ENCODE peak calls at places on chromosome 4, in six cellular contexts. Z is HepG2, J is A549, I is K562, P is GM12878, H is H1. A is an unnamed sample.

GRCh38 chr4:47031011-47031678 is at the start of gene GABRB1:
- DNase-seq in Z (no peak), H (peak; percentile 23), J (peak; percentile 1), P (no peak), I (peak; percentile 12), A (no peak)

GRCh38 chr4:52010976-52011375 is 9.2 kb downstream of the LRRC66 start:
- DNase-seq in J (no peak), Z (no peak), P (no peak), I (no peak), H (no peak), A (no peak)

GRCh38 chr4:73692284-73692683 is 48.1 kb upstream of the CXCL8 start:
- DNase-seq in J (no peak), Z (no peak), H (no peak), I (no peak), P (no peak), A (no peak)

GRCh38 chr4:108492816-108493595 is 127.4 kb upstream of the RPL34 start:
- DNase-seq in H (peak; percentile 21), J (peak; percentile 2), P (no peak), I (no peak), Z (peak; percentile 16), A (peak; percentile 21)

GRCh38 chr4:73609688-73610087 is 10.5 kb downstream of the RASSF6 start:
- DNase-seq in P (no peak), H (no peak), I (no peak), Z (peak; percentile 65), J (peak; percentile 26), A (no peak)

GRCh38 chr4:103424853-103425252 is 226.7 kb upstream of the CENPE start:
- DNase-seq in H (no peak), P (no peak), Z (peak; percentile 71), J (peak; percentile 60), I (no peak), A (no peak)

GRCh38 chr4:118585015-118585414 is 100.2 kb upstream of the METTL14 start:
- DNase-seq in H (no peak), Z (no peak), P (no peak), J (no peak), I (no peak), A (no peak)

GRCh38 chr4:166816901-166817300 is 417.4 kb downstream of the SPOCK3 start:
- DNase-seq in Z (no peak), I (no peak), J (peak; percentile 2), H (no peak), P (no peak), A (peak; percentile 26)

GRCh38 chr4:155705664-155706063 is 39.0 kb downstream of the GUCY1A1 start:
- DNase-seq in P (no peak), H (no peak), J (peak; percentile 26), I (no peak), Z (peak; percentile 4), A (no peak)

GRCh38 chr4:3202836-3203820 is 45.8 kb upstream of the MSANTD1 start:
- DNase-seq in P (no peak), H (no peak), Z (peak; percentile 56), J (no peak), I (no peak), A (no peak)

GRCh38 chr4:150849016-150849415 is 166.1 kb downstream of the LRBA start:
- DNase-seq in I (no peak), H (no peak), P (no peak), Z (no peak), J (no peak), A (no peak)

GRCh38 chr4:16139066-16139945 is 55.5 kb upstream of the PROM1 start:
- DNase-seq in I (no peak), H (no peak), Z (no peak), J (no peak), P (no peak), A (no peak)

GRCh38 chr4:15677507-15677988 is 4.1 kb upstream of the FAM200B start:
- DNase-seq in Z (peak; percentile 86), I (no peak), P (no peak), H (no peak), J (peak; percentile 89), A (peak; percentile 82)

GRCh38 chr4:38069271-38069760 is 109.1 kb downstream of the PTTG2 start:
- DNase-seq in I (peak; percentile 44), P (no peak), H (no peak), J (peak; percentile 71), Z (no peak), A (no peak)

GRCh38 chr4:81491943-81492342 is 20.2 kb upstream of the RASGEF1B start:
- DNase-seq in Z (no peak), J (no peak), H (no peak), P (no peak), I (no peak), A (no peak)

GRCh38 chr4:81493895-81494490 is 22.3 kb upstream of the RASGEF1B start:
- DNase-seq in Z (no peak), H (no peak), P (no peak), I (no peak), J (no peak), A (no peak)

GRCh38 chr4:81490761-81491160 is 19.1 kb upstream of the RASGEF1B start:
- DNase-seq in I (no peak), Z (no peak), P (no peak), H (no peak), J (no peak), A (no peak)

GRCh38 chr4:81495308-81495707 is 23.6 kb upstream of the RASGEF1B start:
- DNase-seq in J (no peak), H (no peak), Z (no peak), P (no peak), I (no peak), A (no peak)

DNA sequence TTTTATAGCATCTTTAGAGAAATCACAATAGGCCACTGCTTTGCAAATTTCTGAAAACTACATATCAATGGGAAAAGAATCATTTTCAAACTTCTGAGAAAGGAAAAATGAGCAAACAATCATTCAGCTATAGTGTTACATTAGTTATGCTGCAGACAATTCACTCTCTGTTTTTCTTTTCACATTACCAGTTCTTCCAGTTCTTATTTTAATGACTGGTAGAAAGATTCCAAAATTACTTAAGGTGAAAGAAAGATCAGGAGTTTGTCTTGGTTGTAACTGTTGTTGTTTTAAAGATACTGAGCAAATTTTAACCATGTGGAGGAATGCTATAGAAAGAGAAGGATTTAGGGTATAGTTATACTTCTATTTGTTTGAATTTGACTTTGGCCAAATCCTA is 20.9 kb upstream of the RASGEF1B start:
- DNase-seq in J (no peak), P (no peak), I (no peak), Z (no peak), H (no peak), A (no peak)
- H3K4me1 ChIP-seq in J (no peaks in the 10 kb centered on the region), P (no peaks in the 10 kb centered on the region), I (no peaks in the 10 kb centered on the region), Z (no peaks in the 10 kb centered on the region), H (no peaks in the 10 kb centered on the region), A (no peaks in the 10 kb centered on the region)

GRCh38 chr4:158462611-158463010 is 59.1 kb upstream of the RXFP1 start:
- DNase-seq in I (no peak), J (no peak), P (no peak), H (no peak), Z (no peak), A (no peak)
- TF ChIP-seq MAX in I (no peak), J (no peak), P (no peak), H (no peak), Z (no peak), A (no peak)

DNA sequence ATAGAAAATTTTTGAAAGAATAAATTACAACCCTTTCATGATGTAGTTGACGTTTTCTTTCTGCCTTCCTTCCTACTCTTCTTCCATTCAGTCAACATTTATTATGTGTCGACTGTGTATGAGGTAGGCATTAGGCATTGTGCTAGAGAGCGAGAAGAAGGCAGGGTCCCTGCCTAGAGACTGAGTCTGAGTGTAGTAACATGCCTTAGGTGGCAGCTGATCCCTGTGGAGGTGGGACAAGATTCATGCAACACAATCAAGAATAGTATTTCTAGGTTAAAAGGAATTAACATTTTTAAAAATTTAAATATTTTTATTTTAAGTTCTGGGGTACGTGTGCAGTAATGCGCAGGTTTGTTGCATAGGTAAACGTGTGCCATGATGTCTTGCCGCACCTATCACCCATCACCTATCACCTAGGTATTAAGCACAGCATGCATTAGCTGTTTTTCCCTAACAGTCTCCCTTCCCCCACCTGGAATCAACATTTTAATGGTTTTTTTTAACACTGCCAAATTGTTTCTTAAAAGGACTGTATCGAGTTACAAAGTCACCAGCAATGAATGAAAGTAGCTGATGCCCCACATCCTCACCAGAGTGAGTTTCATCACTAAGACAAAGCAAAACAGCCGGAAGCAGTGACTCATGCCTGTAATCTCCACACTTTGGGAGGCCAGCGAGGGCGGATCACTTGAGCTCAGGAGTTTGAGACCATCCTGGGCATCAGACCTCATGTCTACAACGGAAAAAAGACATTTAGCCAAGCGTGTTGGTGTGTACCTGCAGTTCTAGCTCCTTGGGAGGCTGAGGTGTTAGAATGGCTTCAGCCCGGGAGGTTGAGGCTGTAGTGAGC is 84.0 kb downstream of the WWC2 start:
- DNase-seq in H (peak; percentile 89), J (peak; percentile 61), Z (peak; percentile 86), I (no peak), P (no peak), A (peak; percentile 70)
- TF ChIP-seq CEBPB in H (peak; percentile 89), J (no peak), Z (peak; percentile 34), I (peak; percentile 71), P (no peak), A (peak; percentile 89)

GRCh38 chr4:173537628-173538147 is 7.7 kb upstream of the HAND2 start:
- DNase-seq in I (no peak), H (no peak), P (no peak), J (no peak), Z (no peak), A (no peak)

GRCh38 chr4:173535165-173535737 is 5.2 kb upstream of the HAND2 start:
- DNase-seq in H (no peak), J (no peak), P (no peak), I (no peak), Z (no peak), A (no peak)

GRCh38 chr4:173534439-173534838 is 4.4 kb upstream of the HAND2 start:
- DNase-seq in P (no peak), I (no peak), Z (no peak), H (no peak), J (no peak), A (no peak)

GRCh38 chr4:173536808-173537429 is 6.9 kb upstream of the HAND2 start:
- DNase-seq in Z (peak; percentile 7), H (no peak), J (peak; percentile 39), I (no peak), P (no peak), A (peak; percentile 16)

GRCh38 chr4:173535932-173536331 is 5.9 kb upstream of the HAND2 start:
- DNase-seq in H (no peak), Z (no peak), P (no peak), I (no peak), J (no peak), A (no peak)
- H3K4me1 ChIP-seq in H (peaks cover 3% of the 10 kb centered on the region), Z (no peaks in the 10 kb centered on the region), P (no peaks in the 10 kb centered on the region), I (peaks cover 15% of the 10 kb centered on the region), J (no peaks in the 10 kb centered on the region), A (no peaks in the 10 kb centered on the region)

GRCh38 chr4:112765317-112765989 is 128.5 kb downstream of the LARP7 start:
- DNase-seq in Z (peak; percentile 52), J (peak; percentile 36), P (peak; percentile 7), I (peak; percentile 65), H (peak; percentile 9), A (peak; percentile 43)
- TF ChIP-seq MAX in Z (no peak), J (no peak), P (no peak), I (no peak), H (no peak), A (no peak)

DNA sequence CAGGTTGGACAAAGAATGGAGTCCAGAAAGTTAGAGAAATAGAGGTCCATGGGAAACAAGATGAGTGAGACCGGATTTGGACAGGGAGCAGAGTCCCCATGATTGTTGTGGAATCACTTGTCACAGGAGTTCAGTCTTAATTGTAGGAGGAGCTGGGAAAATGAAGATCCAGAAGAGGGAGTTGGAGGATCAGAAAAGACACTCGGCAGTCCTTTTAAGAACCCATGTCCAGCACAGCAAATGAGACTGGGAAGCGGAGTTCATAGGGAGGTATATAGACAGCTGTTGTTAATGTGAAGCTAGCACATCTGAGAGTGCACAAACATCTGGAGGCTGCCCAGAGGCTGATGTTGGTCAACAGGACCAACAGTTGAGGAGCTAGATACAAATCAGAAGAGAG is 111.4 kb upstream of the RXFP1 start:
- DNase-seq in H (no peak), Z (no peak), J (peak; percentile 24), P (no peak), I (no peak), A (peak; percentile 3)
- TF ChIP-seq CEBPB in H (no peak), Z (no peak), J (no peak), P (no peak), I (no peak), A (no peak)

A was measured in HCT116.